ENCODE peak calls at places on chromosomes 4 and X, in six cellular contexts. Y, R, O, V, L and A are unnamed samples.

GRCh38 chr4:161248880-161249279 is 914.9 kb downstream of the FSTL5 start:
- DNase-seq in Y (no peak), R (no peak), O (no peak), V (no peak), L (no peak), A (peak)

GRCh38 chrX:129091097-129091496 is 432.2 kb downstream of the SMARCA1 start:
- DNase-seq in Y (no peak), R (no peak), O (no peak), V (no peak), L (no peak), A (no peak)

GRCh38 chr4:184331155-184331995 is 113.7 kb upstream of the ENPP6 start:
- DNase-seq in Y (no peak), R (no peak), O (peak), V (no peak), L (no peak), A (no peak)

GRCh38 chr4:73847507-73848182 is 5.5 kb upstream of the PF4V1 start:
- DNase-seq in Y (no peak), R (no peak), O (no peak), V (no peak), L (no peak), A (no peak)

GRCh38 chr4:89173336-89174090 is 62.2 kb downstream of the TIGD2 start:
- DNase-seq in Y (no peak), R (no peak), O (no peak), V (no peak), L (no peak), A (no peak)

GRCh38 chrX:56978172-56978571 is 17.2 kb downstream of the SPIN3 start:
- DNase-seq in Y (peak), R (peak), O (peak), V (no peak), L (no peak), A (no peak)

GRCh38 chr4:31349907-31350306 is 629.7 kb downstream of the PCDH7 start:
- DNase-seq in Y (no peak), R (no peak), O (no peak), V (no peak), L (no peak), A (no peak)

GRCh38 chr4:4182835-4183568 is 43.7 kb downstream of the OTOP1 start:
- DNase-seq in Y (peak), R (no peak), O (no peak), V (peak), L (no peak), A (no peak)

GRCh38 chr4:12304912-12305311 is 876.2 kb upstream of the HS3ST1 start:
- DNase-seq in Y (no peak), R (no peak), O (no peak), V (no peak), L (no peak), A (no peak)